ENCODE peak calls at places on chromosome 21, in six cellular contexts. Z is midbrain; L is cardiac fibroblast; P is AG10803; F is activated CD4-positive, alpha-beta T cell treated with anti-CD3 and anti-CD28 coated beads for 24 hours; B is fibroblast of the conjunctiva. K is an unnamed sample.

GRCh38 chr21:26077523-26077922 is 93.0 kb downstream of the APP start:
- DNase-seq in Z (no peak), L (no peak), P (no peak), F (no peak), B (no peak), K (no peak)

GRCh38 chr21:44871576-44872265 is 1.8 kb downstream of the PTTG1IP start:
- DNase-seq in Z (peak; percentile 62), L (peak; percentile 91), P (peak; percentile 80), F (no peak), B (peak; percentile 56), K (peak; percentile 79)

GRCh38 chr21:33254766-33255165 is 11.4 kb upstream of the IL10RB start:
- DNase-seq in Z (no peak), L (no peak), P (no peak), F (no peak), B (no peak), K (no peak)

GRCh38 chr21:42973309-42973990 is 912 bp upstream of the PKNOX1 start:
- DNase-seq in Z (no peak), L (no peak), P (no peak), F (no peak), B (no peak), K (no peak)

GRCh38 chr21:43278359-43278758 is 109.6 kb downstream of the CRYAA start:
- DNase-seq in Z (no peak), L (no peak), P (no peak), F (no peak), B (no peak), K (no peak)

GRCh38 chr21:15617968-15618367 is 111.8 kb upstream of the USP25 start:
- DNase-seq in Z (no peak), L (peak; percentile 88), P (peak; percentile 67), F (no peak), B (peak; percentile 13), K (peak; percentile 60)

GRCh38 chr21:36701912-36702621 is 3.2 kb downstream of the SIM2 start:
- DNase-seq in Z (no peak), L (no peak), P (peak; percentile 17), F (no peak), B (no peak), K (no peak)

GRCh38 chr21:15023782-15024181 is 41.0 kb downstream of the NRIP1 start:
- DNase-seq in Z (no peak), L (no peak), P (peak; percentile 45), F (no peak), B (no peak), K (peak; percentile 15)

GRCh38 chr21:45525153-45525909 is 16.9 kb downstream of the SLC19A1 start:
- DNase-seq in Z (no peak), L (no peak), P (no peak), F (no peak), B (no peak), K (no peak)

GRCh38 chr21:40215941-40216340 is 348.7 kb downstream of the PCP4 start:
- DNase-seq in Z (no peak), L (no peak), P (no peak), F (no peak), B (no peak), K (no peak)

K was measured in AG08395.